ENCODE peak calls at places on chromosomes 6 and 20, in four cellular contexts. K is SJSA1, F is AG04450, E is GM23338. W is an unnamed sample.
A peak's percentile ranks its signal among the peaks of the same experiment; 100 is the strongest.

GRCh38 chr6:72746276-72746675 is 124.4 kb downstream of the KCNQ5 start:
- DNase-seq in F (no peak), K (no peak), E (no peak), W (no peak)

GRCh38 chr6:112833546-112834215 is 486.6 kb downstream of the RFPL4B start:
- DNase-seq in E (no peak), K (no peak), F (no peak), W (no peak)

GRCh38 chr20:63740070-63740500 is 509 bp downstream of the SLC2A4RG start:
- DNase-seq in F (no peak), K (no peak), E (peak; percentile 56), W (no peak)

GRCh38 chr20:16664031-16664430 is 65.8 kb upstream of the SNRPB2 start:
- DNase-seq in K (no peak), F (no peak), E (no peak), W (no peak)

GRCh38 chr6:136593748-136594490 is 43.7 kb upstream of the MAP7 start:
- DNase-seq in F (peak; percentile 96), E (peak; percentile 60), K (peak; percentile 95), W (peak; percentile 50)

GRCh38 chr6:24743265-24743943 is 24.4 kb upstream of the C6orf62 start:
- DNase-seq in E (no peak), F (peak; percentile 90), K (peak; percentile 98), W (peak; percentile 71)

GRCh38 chr6:42228305-42228704 is 10.6 kb upstream of the MRPS10 start:
- DNase-seq in F (no peak), E (no peak), K (no peak), W (no peak)

GRCh38 chr6:63997217-63997616 is 361.6 kb downstream of the PHF3 start:
- DNase-seq in E (no peak), F (no peak), K (no peak), W (no peak)

GRCh38 chr6:135814043-135814442 is 37.5 kb upstream of the PDE7B start:
- DNase-seq in K (no peak), F (no peak), E (no peak), W (no peak)

GRCh38 chr6:87029711-87030314 is 65.1 kb downstream of the CGA start:
- DNase-seq in E (peak; percentile 28), K (peak; percentile 5), F (peak; percentile 26), W (peak; percentile 15)

GRCh38 chr20:55538261-55538908 is 466.9 kb downstream of the CBLN4 start:
- DNase-seq in F (no peak), E (no peak), K (no peak), W (no peak)

GRCh38 chr6:13487122-13488014 is at the start of gene GFOD1:
- DNase-seq in F (peak; percentile 37), E (peak; percentile 86), K (peak; percentile 89), W (peak; percentile 38)

W was measured in brain pericyte.